ENCODE peak calls at places on chromosomes 2 and 18, in eight cellular contexts. Y is Peyer's patch, F is body of pancreas, T is Panc1, L is astrocyte, P is brain microvascular endothelial cell, A is AG04450, N is hepatocyte. M is an unnamed sample.
A peak's percentile ranks its signal among the peaks of the same experiment; 100 is the strongest.

GRCh38 chr2:3647246-3647645 is 10.8 kb upstream of the ALLC start:
- DNase-seq in Y (no peak), F (no peak), T (no peak), L (no peak), P (no peak), A (no peak), N (no peak), M (no peak)

GRCh38 chr18:8607776-8608682 is 1.2 kb upstream of the RAB12 start:
- DNase-seq in Y (no peak), F (no peak), T (no peak), L (no peak), P (no peak), A (peak; percentile 21), N (no peak), M (no peak)

GRCh38 chr2:219350938-219351280 is 18.4 kb upstream of the RESP18 start:
- DNase-seq in Y (no peak), F (no peak), T (no peak), L (peak; percentile 34), P (no peak), A (no peak), N (no peak), M (no peak)

GRCh38 chr18:57660961-57661360 is 39.3 kb upstream of the NARS1 start:
- DNase-seq in Y (no peak), F (no peak), T (no peak), L (peak; percentile 76), P (peak; percentile 86), A (peak; percentile 54), N (no peak), M (no peak)

GRCh38 chr2:29215739-29216608 is 100.8 kb downstream of the CLIP4 start:
- DNase-seq in Y (no peak), F (no peak), T (no peak), L (no peak), P (no peak), A (no peak), N (no peak), M (peak; percentile 48)

GRCh38 chr2:11102466-11102865 is 52.8 kb upstream of the SLC66A3 start:
- DNase-seq in Y (no peak), F (no peak), T (no peak), L (no peak), P (no peak), A (no peak), N (no peak), M (no peak)

GRCh38 chr2:221444106-221444505 is 128.0 kb downstream of the EPHA4 start:
- DNase-seq in Y (no peak), F (no peak), T (no peak), L (peak; percentile 89), P (peak; percentile 79), A (no peak), N (no peak), M (no peak)

GRCh38 chr2:201546576-201546975 is 95.0 kb downstream of the STRADB start:
- DNase-seq in Y (no peak), F (no peak), T (no peak), L (no peak), P (peak; percentile 36), A (peak; percentile 6), N (no peak), M (no peak)

GRCh38 chr2:108906403-108907077 is 82.5 kb downstream of the EDAR start:
- DNase-seq in Y (no peak), F (no peak), T (no peak), L (no peak), P (no peak), A (no peak), N (no peak), M (no peak)

GRCh38 chr18:10270160-10270571 is 184.3 kb upstream of the APCDD1 start:
- DNase-seq in Y (no peak), F (peak; percentile 38), T (no peak), L (peak; percentile 48), P (peak; percentile 53), A (no peak), N (no peak), M (peak; percentile 80)

GRCh38 chr2:71560286-71561011 is 107.1 kb downstream of the DYSF start:
- DNase-seq in Y (no peak), F (no peak), T (no peak), L (no peak), P (no peak), A (no peak), N (no peak), M (no peak)

GRCh38 chr2:8514748-8515389 is 167.0 kb upstream of the ID2 start:
- DNase-seq in Y (no peak), F (no peak), T (no peak), L (no peak), P (no peak), A (no peak), N (no peak), M (no peak)

GRCh38 chr2:75284345-75284744 is 85.0 kb upstream of the TACR1 start:
- DNase-seq in Y (no peak), F (no peak), T (no peak), L (no peak), P (no peak), A (no peak), N (no peak), M (no peak)

GRCh38 chr2:145380436-145381017 is 860.6 kb upstream of the ZEB2 start:
- DNase-seq in Y (no peak), F (no peak), T (no peak), L (peak; percentile 80), P (peak; percentile 78), A (peak; percentile 6), N (no peak), M (no peak)

GRCh38 chr18:56945171-56945863 is 201.6 kb upstream of the BOD1L2 start:
- DNase-seq in Y (no peak), F (no peak), T (no peak), L (no peak), P (no peak), A (no peak), N (no peak), M (no peak)

GRCh38 chr2:209253544-209253943 is 170.3 kb upstream of the MAP2 start:
- DNase-seq in Y (no peak), F (no peak), T (no peak), L (no peak), P (no peak), A (no peak), N (no peak), M (no peak)

GRCh38 chr2:62705859-62706720 is 577 bp downstream of the EHBP1 start:
- DNase-seq in Y (peak; percentile 73), F (peak; percentile 67), T (no peak), L (peak; percentile 18), P (peak; percentile 13), A (no peak), N (peak; percentile 79), M (peak; percentile 65)

GRCh38 chr2:217956895-217957457 is 45.8 kb downstream of the TNS1 start:
- DNase-seq in Y (peak; percentile 45), F (peak; percentile 10), T (no peak), L (no peak), P (no peak), A (no peak), N (no peak), M (peak; percentile 82)

GRCh38 chr2:1477196-1478040 is 64.2 kb downstream of the TPO start:
- DNase-seq in Y (no peak), F (no peak), T (no peak), L (no peak), P (no peak), A (no peak), N (no peak), M (no peak)

GRCh38 chr18:36862182-36862581 is 33.3 kb downstream of the KIAA1328 start:
- DNase-seq in Y (no peak), F (no peak), T (no peak), L (no peak), P (no peak), A (no peak), N (no peak), M (no peak)
- H3K27ac ChIP-seq in Y (no peak overlapping the region), F (no peak overlapping the region), T (no peak overlapping the region), L (no peak overlapping the region), P (no peak overlapping the region), A (no peak overlapping the region), N (no peak overlapping the region), M (no peak overlapping the region)

GRCh38 chr18:37435996-37436395 is 129.6 kb downstream of the CELF4 start:
- DNase-seq in Y (no peak), F (no peak), T (no peak), L (peak; percentile 15), P (no peak), A (no peak), N (no peak), M (no peak)
- H3K4me3 ChIP-seq in Y (no peak overlapping the region), F (no peak overlapping the region), T (no peak overlapping the region), L (no peak overlapping the region), P (no peak overlapping the region), A (no peak overlapping the region), N (no peak overlapping the region), M (no peak overlapping the region)

DNA sequence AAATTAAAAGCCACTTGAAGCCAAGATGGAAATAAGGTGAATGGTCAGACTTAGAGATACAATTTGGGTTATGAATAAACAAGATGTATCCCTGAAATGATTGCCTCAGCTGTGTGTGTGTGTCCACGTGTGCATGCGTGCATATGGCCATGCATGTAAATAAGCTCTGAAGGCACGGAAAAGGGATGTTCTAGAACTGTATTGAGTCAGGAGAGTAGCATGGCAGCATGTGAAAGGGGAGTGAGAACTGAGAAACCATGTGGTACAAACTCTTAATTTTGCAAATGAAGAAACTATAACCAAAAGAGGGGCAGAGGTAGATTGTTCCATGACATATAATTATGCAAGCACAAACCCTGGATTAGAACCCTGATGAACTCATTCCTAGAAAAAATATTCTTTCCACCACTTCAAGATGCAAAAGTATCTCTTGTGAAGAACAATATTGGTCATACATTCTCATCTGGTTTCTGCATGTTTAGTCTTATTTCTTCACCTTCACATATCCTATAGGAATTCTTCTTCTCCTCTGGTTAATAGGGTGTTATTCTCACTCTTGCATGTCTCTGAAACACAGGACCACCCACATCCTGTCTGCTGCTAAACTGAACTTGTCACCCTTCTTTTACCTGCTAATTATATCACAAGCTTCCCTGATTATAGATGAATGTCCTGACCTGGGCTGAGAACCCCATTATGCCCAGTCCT is 455.8 kb downstream of the SETBP1 start:
- DNase-seq in Y (no peak), F (no peak), T (no peak), L (no peak), P (no peak), A (no peak), N (no peak), M (no peak)
- H3K27ac ChIP-seq in Y (no peak overlapping the region), F (no peak overlapping the region), T (no peak overlapping the region), L (no peak overlapping the region), P (no peak overlapping the region), A (no peak overlapping the region), N (no peak overlapping the region), M (no peak overlapping the region)

GRCh38 chr2:102145107-102145506 is 2.6 kb downstream of the IL1R1 start:
- DNase-seq in Y (no peak), F (no peak), T (no peak), L (no peak), P (no peak), A (no peak), N (no peak), M (no peak)

GRCh38 chr2:102142829-102143449 is 393 bp downstream of the IL1R1 start:
- DNase-seq in Y (no peak), F (no peak), T (no peak), L (peak; percentile 58), P (no peak), A (no peak), N (no peak), M (no peak)

GRCh38 chr2:102145939-102146338 is 3.4 kb downstream of the IL1R1 start:
- DNase-seq in Y (no peak), F (no peak), T (no peak), L (no peak), P (no peak), A (no peak), N (no peak), M (no peak)

GRCh38 chr2:102143450-102143985 is 972 bp downstream of the IL1R1 start:
- DNase-seq in Y (no peak), F (no peak), T (no peak), L (no peak), P (no peak), A (no peak), N (peak; percentile 54), M (no peak)

GRCh38 chr2:102144128-102144527 is 1.6 kb downstream of the IL1R1 start:
- DNase-seq in Y (no peak), F (no peak), T (no peak), L (no peak), P (no peak), A (no peak), N (peak; percentile 39), M (no peak)
- H3K4me3 ChIP-seq in Y (no peak overlapping the region), F (no peak overlapping the region), T (no peak overlapping the region), L (no peak overlapping the region), P (peak overlapping the region; percentile 77), A (peak overlapping the region; percentile 88), N (peak overlapping the region; percentile 56), M (peak overlapping the region; percentile 66)